ENCODE peak calls at places on chromosomes 16 and 17, in ten cellular contexts. One of them, this sample, is unnamed.

GRCh38 chr17:14330492-14330920 is 29.6 kb downstream of the HS3ST3B1 start:
- DNase-seq in PC-9: no peak
- DNase-seq in GM12878: no peak
- DNase-seq in upper lobe of right lung: no peak
- DNase-seq in nephron progenitor cell: no peak
- DNase-seq in Caco-2: no peak
- DNase-seq in mammary epithelial cell: no peak
- DNase-seq in heart right ventricle: no peak
- DNase-seq in HepG2: peak; percentile 65
- DNase-seq in bronchial epithelial cell: no peak
- DNase-seq in this sample: no peak

GRCh38 chr17:75087182-75087557 is 584 bp upstream of the SLC16A5 start:
- DNase-seq in PC-9: no peak
- DNase-seq in Caco-2: no peak
- DNase-seq in bronchial epithelial cell: no peak
- DNase-seq in upper lobe of right lung: no peak
- DNase-seq in heart right ventricle: no peak
- DNase-seq in mammary epithelial cell: no peak
- DNase-seq in nephron progenitor cell: no peak
- DNase-seq in HepG2: no peak
- DNase-seq in GM12878: no peak
- DNase-seq in this sample: no peak

GRCh38 chr16:88772871-88773811 is 11.9 kb downstream of the PIEZO1 start:
- DNase-seq in HepG2: no peak
- DNase-seq in bronchial epithelial cell: no peak
- DNase-seq in Caco-2: peak; percentile 79
- DNase-seq in heart right ventricle: peak; percentile 43
- DNase-seq in upper lobe of right lung: no peak
- DNase-seq in mammary epithelial cell: peak; percentile 17
- DNase-seq in GM12878: no peak
- DNase-seq in nephron progenitor cell: peak; percentile 62
- DNase-seq in PC-9: peak; percentile 81
- DNase-seq in this sample: no peak

GRCh38 chr17:50280068-50280467 is 5.8 kb downstream of the TMEM92 start:
- DNase-seq in upper lobe of right lung: no peak
- DNase-seq in Caco-2: no peak
- DNase-seq in PC-9: peak; percentile 28
- DNase-seq in HepG2: no peak
- DNase-seq in heart right ventricle: no peak
- DNase-seq in mammary epithelial cell: no peak
- DNase-seq in nephron progenitor cell: no peak
- DNase-seq in GM12878: no peak
- DNase-seq in bronchial epithelial cell: no peak
- DNase-seq in this sample: peak; percentile 32

GRCh38 chr17:82200743-82201497 is 11.7 kb downstream of the CCDC57 start:
- DNase-seq in bronchial epithelial cell: no peak
- DNase-seq in Caco-2: no peak
- DNase-seq in mammary epithelial cell: no peak
- DNase-seq in heart right ventricle: no peak
- DNase-seq in PC-9: no peak
- DNase-seq in nephron progenitor cell: no peak
- DNase-seq in upper lobe of right lung: no peak
- DNase-seq in GM12878: no peak
- DNase-seq in HepG2: no peak
- DNase-seq in this sample: no peak

GRCh38 chr16:13521356-13521755 is 398.6 kb upstream of the ERCC4 start:
- DNase-seq in nephron progenitor cell: no peak
- DNase-seq in mammary epithelial cell: no peak
- DNase-seq in PC-9: no peak
- DNase-seq in GM12878: no peak
- DNase-seq in Caco-2: no peak
- DNase-seq in heart right ventricle: no peak
- DNase-seq in HepG2: no peak
- DNase-seq in upper lobe of right lung: no peak
- DNase-seq in bronchial epithelial cell: no peak
- DNase-seq in this sample: no peak

GRCh38 chr17:74452027-74452840 is 14.2 kb upstream of the CD300A start:
- DNase-seq in heart right ventricle: no peak
- DNase-seq in upper lobe of right lung: no peak
- DNase-seq in HepG2: no peak
- DNase-seq in nephron progenitor cell: no peak
- DNase-seq in PC-9: no peak
- DNase-seq in mammary epithelial cell: no peak
- DNase-seq in Caco-2: no peak
- DNase-seq in GM12878: no peak
- DNase-seq in bronchial epithelial cell: peak; percentile 10
- DNase-seq in this sample: no peak

GRCh38 chr17:59332890-59333377 is 1.5 kb downstream of the YPEL2 start:
- DNase-seq in bronchial epithelial cell: no peak
- DNase-seq in nephron progenitor cell: peak; percentile 12
- DNase-seq in mammary epithelial cell: no peak
- DNase-seq in PC-9: no peak
- DNase-seq in HepG2: no peak
- DNase-seq in GM12878: no peak
- DNase-seq in heart right ventricle: peak; percentile 42
- DNase-seq in upper lobe of right lung: no peak
- DNase-seq in Caco-2: no peak
- DNase-seq in this sample: no peak

GRCh38 chr17:59859444-59860025 is 33.2 kb downstream of the TUBD1 start:
- DNase-seq in PC-9: no peak
- DNase-seq in mammary epithelial cell: no peak
- DNase-seq in Caco-2: no peak
- DNase-seq in bronchial epithelial cell: peak; percentile 59
- DNase-seq in upper lobe of right lung: no peak
- DNase-seq in nephron progenitor cell: no peak
- DNase-seq in GM12878: no peak
- DNase-seq in heart right ventricle: no peak
- DNase-seq in HepG2: peak; percentile 71
- DNase-seq in this sample: no peak

GRCh38 chr16:85506358-85506911 is 106.7 kb upstream of the GSE1 start:
- DNase-seq in heart right ventricle: no peak
- DNase-seq in PC-9: no peak
- DNase-seq in GM12878: no peak
- DNase-seq in nephron progenitor cell: no peak
- DNase-seq in HepG2: no peak
- DNase-seq in bronchial epithelial cell: no peak
- DNase-seq in Caco-2: no peak
- DNase-seq in upper lobe of right lung: no peak
- DNase-seq in mammary epithelial cell: no peak
- DNase-seq in this sample: no peak

DNA sequence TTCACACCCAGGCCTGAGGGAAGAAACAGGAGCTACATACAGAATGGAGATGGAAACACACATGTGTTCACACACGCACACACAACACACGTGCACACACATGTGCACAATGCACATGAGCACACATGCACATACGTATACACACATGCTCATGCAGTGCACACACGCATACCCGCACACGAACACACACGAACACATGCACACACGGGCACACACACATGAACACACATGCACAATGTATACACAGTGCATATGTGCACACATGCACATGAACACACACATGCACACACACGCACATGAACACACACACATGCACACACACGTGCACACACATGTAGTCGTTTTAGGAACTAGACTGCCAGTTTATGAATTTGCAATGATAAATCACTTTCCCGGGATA is 49.3 kb upstream of the CDR2 start:
- DNase-seq in GM12878: no peak
- DNase-seq in Caco-2: no peak
- DNase-seq in upper lobe of right lung: no peak
- DNase-seq in mammary epithelial cell: no peak
- DNase-seq in HepG2: no peak
- DNase-seq in nephron progenitor cell: no peak
- DNase-seq in bronchial epithelial cell: no peak
- DNase-seq in heart right ventricle: no peak
- DNase-seq in PC-9: no peak
- DNase-seq in this sample: no peak
- TF ChIP-seq CTCF in GM12878: no peak
- TF ChIP-seq CTCF in Caco-2: no peak
- TF ChIP-seq CTCF in upper lobe of right lung: no peak
- TF ChIP-seq CTCF in mammary epithelial cell: no peak
- TF ChIP-seq CTCF in HepG2: no peak
- TF ChIP-seq CTCF in nephron progenitor cell: no peak
- TF ChIP-seq CTCF in bronchial epithelial cell: no peak
- TF ChIP-seq CTCF in heart right ventricle: no peak
- TF ChIP-seq CTCF in PC-9: no peak
- TF ChIP-seq CTCF in this sample: no peak

DNA sequence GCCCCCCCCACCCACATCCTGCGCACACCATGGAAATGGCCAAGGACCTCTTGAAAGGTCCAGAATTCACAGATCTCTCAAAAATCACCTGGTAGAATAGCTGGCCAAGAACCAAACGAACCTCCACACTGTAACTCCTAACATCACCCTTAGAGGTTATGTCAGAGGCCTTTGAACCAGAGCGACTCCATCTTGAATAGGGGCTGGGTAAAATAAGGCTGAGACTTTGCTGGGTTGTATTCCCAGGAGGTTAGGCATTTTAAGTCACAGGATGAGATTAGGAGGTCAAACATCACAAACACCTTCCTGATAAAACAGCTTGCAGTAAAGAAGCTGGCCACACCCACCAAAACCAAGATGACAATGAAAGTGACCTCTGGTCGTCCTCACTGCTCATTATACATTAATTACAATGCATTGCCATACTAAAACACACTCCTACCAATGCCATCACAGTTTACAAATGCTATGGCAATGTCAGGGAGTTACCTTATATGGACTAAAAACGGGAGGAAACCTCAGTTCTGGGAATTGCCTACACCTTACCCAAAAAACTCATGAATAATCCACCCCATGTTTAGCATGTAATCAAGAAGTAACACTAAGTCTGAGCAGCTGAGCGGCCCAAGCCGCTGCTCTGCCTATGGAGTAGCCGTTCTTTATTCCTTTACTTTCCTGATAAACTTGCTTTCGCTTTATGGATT is 34.7 kb downstream of the SYCE1L start:
- DNase-seq in nephron progenitor cell: no peak
- DNase-seq in Caco-2: no peak
- DNase-seq in bronchial epithelial cell: no peak
- DNase-seq in PC-9: no peak
- DNase-seq in upper lobe of right lung: no peak
- DNase-seq in HepG2: no peak
- DNase-seq in mammary epithelial cell: no peak
- DNase-seq in heart right ventricle: no peak
- DNase-seq in GM12878: no peak
- DNase-seq in this sample: no peak
- TF ChIP-seq CTCF in nephron progenitor cell: no peak
- TF ChIP-seq CTCF in Caco-2: no peak
- TF ChIP-seq CTCF in bronchial epithelial cell: no peak
- TF ChIP-seq CTCF in PC-9: no peak
- TF ChIP-seq CTCF in upper lobe of right lung: no peak
- TF ChIP-seq CTCF in HepG2: no peak
- TF ChIP-seq CTCF in mammary epithelial cell: no peak
- TF ChIP-seq CTCF in heart right ventricle: no peak
- TF ChIP-seq CTCF in GM12878: no peak
- TF ChIP-seq CTCF in this sample: no peak

DNA sequence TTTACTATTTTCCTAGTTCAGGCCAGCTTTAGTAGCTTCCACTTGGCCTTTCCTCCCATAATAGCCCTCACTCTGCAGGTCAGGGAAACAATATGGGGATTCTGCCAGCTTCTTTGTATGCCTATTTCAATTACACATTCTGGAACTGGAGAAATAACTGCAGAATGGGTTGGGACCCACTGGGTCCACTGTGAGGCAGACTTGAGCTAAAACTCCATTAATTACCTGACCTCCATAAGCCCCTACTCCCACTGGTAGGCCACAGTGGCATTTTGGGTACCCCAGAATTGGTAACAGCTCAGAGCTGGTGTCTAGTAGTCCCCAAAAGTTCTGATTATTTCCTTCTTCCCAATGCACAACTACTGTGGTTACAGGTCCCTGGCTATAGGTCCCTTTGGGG is 16.7 kb upstream of the TENT4B start:
- DNase-seq in Caco-2: no peak
- DNase-seq in mammary epithelial cell: no peak
- DNase-seq in upper lobe of right lung: no peak
- DNase-seq in bronchial epithelial cell: no peak
- DNase-seq in HepG2: no peak
- DNase-seq in GM12878: no peak
- DNase-seq in nephron progenitor cell: no peak
- DNase-seq in heart right ventricle: no peak
- DNase-seq in PC-9: no peak
- DNase-seq in this sample: no peak
- TF ChIP-seq CTCF in Caco-2: no peak
- TF ChIP-seq CTCF in mammary epithelial cell: no peak
- TF ChIP-seq CTCF in upper lobe of right lung: no peak
- TF ChIP-seq CTCF in bronchial epithelial cell: no peak
- TF ChIP-seq CTCF in HepG2: peak; percentile 36
- TF ChIP-seq CTCF in GM12878: no peak
- TF ChIP-seq CTCF in nephron progenitor cell: no peak
- TF ChIP-seq CTCF in heart right ventricle: no peak
- TF ChIP-seq CTCF in PC-9: no peak
- TF ChIP-seq CTCF in this sample: no peak

GRCh38 chr17:17870292-17870691 is 33.5 kb upstream of the SREBF1 start:
- DNase-seq in GM12878: no peak
- DNase-seq in nephron progenitor cell: no peak
- DNase-seq in HepG2: no peak
- DNase-seq in mammary epithelial cell: no peak
- DNase-seq in PC-9: no peak
- DNase-seq in heart right ventricle: no peak
- DNase-seq in bronchial epithelial cell: no peak
- DNase-seq in upper lobe of right lung: no peak
- DNase-seq in Caco-2: no peak
- DNase-seq in this sample: no peak
- TF ChIP-seq CTCF in GM12878: peak; percentile 26
- TF ChIP-seq CTCF in nephron progenitor cell: no peak
- TF ChIP-seq CTCF in HepG2: no peak
- TF ChIP-seq CTCF in mammary epithelial cell: peak; percentile 10
- TF ChIP-seq CTCF in PC-9: no peak
- TF ChIP-seq CTCF in heart right ventricle: no peak
- TF ChIP-seq CTCF in bronchial epithelial cell: no peak
- TF ChIP-seq CTCF in upper lobe of right lung: no peak
- TF ChIP-seq CTCF in Caco-2: no peak
- TF ChIP-seq CTCF in this sample: no peak

DNA sequence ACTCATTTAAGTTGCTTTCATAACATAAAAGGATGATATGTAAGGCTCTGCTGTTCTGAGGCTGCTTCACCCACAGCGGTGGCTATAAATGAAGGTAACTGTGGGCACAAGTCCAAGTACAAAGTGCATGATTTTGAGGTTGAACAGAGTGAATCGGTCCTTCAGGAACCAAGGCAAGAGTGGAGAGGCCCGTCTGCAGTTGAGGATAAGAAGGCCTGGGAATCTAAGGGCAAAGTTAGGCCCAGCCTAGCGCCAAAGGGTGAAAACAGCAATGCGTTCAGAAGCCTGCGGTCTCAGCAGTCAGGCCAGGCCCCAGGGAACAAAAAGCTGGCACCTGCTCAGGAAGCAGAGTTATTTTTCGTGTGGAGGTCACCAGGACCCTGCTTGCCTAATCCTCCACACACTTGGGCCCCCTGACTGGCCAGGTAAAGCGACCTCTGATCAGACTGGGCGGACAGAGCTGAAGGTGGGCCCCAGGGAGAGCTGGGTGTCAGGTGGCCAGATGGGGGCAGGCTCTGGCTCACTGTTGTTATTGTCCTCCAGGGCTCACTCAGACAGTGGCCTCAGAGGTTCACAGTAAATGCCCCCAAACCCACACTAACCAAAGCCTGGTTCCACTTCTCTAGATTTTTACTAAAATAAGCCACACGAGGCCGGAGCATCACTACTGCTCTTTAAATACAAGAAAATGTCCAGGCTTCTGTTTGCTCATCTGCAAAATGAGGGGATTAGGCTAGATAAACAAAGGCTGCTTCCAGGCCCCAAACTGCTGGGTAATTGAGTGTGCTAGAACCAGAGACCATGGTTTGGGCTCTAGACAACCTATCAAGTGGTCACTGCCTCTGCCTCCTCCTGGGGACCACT is 46.4 kb downstream of the TEX2 start:
- DNase-seq in heart right ventricle: peak; percentile 48
- DNase-seq in PC-9: no peak
- DNase-seq in bronchial epithelial cell: no peak
- DNase-seq in Caco-2: peak; percentile 82
- DNase-seq in HepG2: peak; percentile 94
- DNase-seq in upper lobe of right lung: no peak
- DNase-seq in mammary epithelial cell: peak; percentile 40
- DNase-seq in GM12878: peak; percentile 26
- DNase-seq in nephron progenitor cell: no peak
- DNase-seq in this sample: peak; percentile 4
- TF ChIP-seq CTCF in heart right ventricle: no peak
- TF ChIP-seq CTCF in PC-9: no peak
- TF ChIP-seq CTCF in bronchial epithelial cell: no peak
- TF ChIP-seq CTCF in Caco-2: peak; percentile 55
- TF ChIP-seq CTCF in HepG2: peak; percentile 93
- TF ChIP-seq CTCF in upper lobe of right lung: no peak
- TF ChIP-seq CTCF in mammary epithelial cell: no peak
- TF ChIP-seq CTCF in GM12878: peak; percentile 42
- TF ChIP-seq CTCF in nephron progenitor cell: no peak
- TF ChIP-seq CTCF in this sample: no peak

This sample was measured in Calu3.